ENCODE peak calls at places on chromosomes 6 and 20, in five cellular contexts. N is AG10803; V is brain microvascular endothelial cell; H is breast epithelium; K is CD8-positive, alpha-beta T cell. B is an unnamed sample.

GRCh38 chr6:151610336-151610735 is 116.5 kb downstream of the CCDC170 start:
- DNase-seq in N (no peak), V (no peak), H (no peak), K (no peak), B (no peak)

GRCh38 chr6:107956586-107957164 is 1.3 kb downstream of the SEC63 start:
- DNase-seq in N (peak), V (peak), H (no peak), K (no peak), B (no peak)

GRCh38 chr6:33014841-33015634 is 5.6 kb upstream of the HLA-DOA start:
- DNase-seq in N (peak), V (peak), H (no peak), K (peak), B (peak)

GRCh38 chr6:100657678-100658330 is 193.1 kb upstream of the SIM1 start:
- DNase-seq in N (peak), V (no peak), H (no peak), K (no peak), B (no peak)

GRCh38 chr6:45084257-45084656 is 243.9 kb upstream of the RUNX2 start:
- DNase-seq in N (peak), V (no peak), H (no peak), K (no peak), B (no peak)

GRCh38 chr6:104218132-104218531 is 641.6 kb downstream of the HACE1 start:
- DNase-seq in N (no peak), V (peak), H (no peak), K (no peak), B (no peak)

GRCh38 chr6:15444081-15444731 is 198.3 kb downstream of the JARID2 start:
- DNase-seq in N (no peak), V (no peak), H (no peak), K (no peak), B (no peak)

GRCh38 chr6:22569281-22570184 is at the start of gene HDGFL1:
- DNase-seq in N (no peak), V (no peak), H (no peak), K (no peak), B (no peak)

GRCh38 chr6:25499851-25500250 is 152.2 kb upstream of the SCGN start:
- DNase-seq in N (peak), V (peak), H (no peak), K (no peak), B (no peak)

GRCh38 chr20:3010985-3011723 is 32.3 kb upstream of the GNRH2 start:
- DNase-seq in N (peak), V (peak), H (no peak), K (no peak), B (no peak)

GRCh38 chr6:119620846-119621570 is 271.4 kb upstream of the MAN1A1 start:
- DNase-seq in N (peak), V (peak), H (no peak), K (no peak), B (no peak)

GRCh38 chr20:19407731-19408130 is 195.3 kb downstream of the SLC24A3 start:
- DNase-seq in N (peak), V (no peak), H (no peak), K (no peak), B (no peak)

GRCh38 chr6:135192256-135193174 is 11.4 kb downstream of the MYB start:
- DNase-seq in N (no peak), V (no peak), H (no peak), K (no peak), B (no peak)

GRCh38 chr6:111805511-111806181 is 67.6 kb downstream of the FYN start:
- DNase-seq in N (peak), V (peak), H (no peak), K (no peak), B (no peak)

GRCh38 chr20:44942264-44942973 is 17.8 kb downstream of the TOMM34 start:
- DNase-seq in N (no peak), V (no peak), H (no peak), K (no peak), B (no peak)

GRCh38 chr6:32152414-32153251 is 894 bp upstream of the PRRT1 start:
- DNase-seq in N (peak), V (peak), H (no peak), K (no peak), B (no peak)

GRCh38 chr6:27238010-27238983 is 9.2 kb upstream of the PRSS16 start:
- DNase-seq in N (no peak), V (peak), H (no peak), K (no peak), B (no peak)

GRCh38 chr20:40673442-40673841 is 15.6 kb downstream of the MAFB start:
- DNase-seq in N (no peak), V (no peak), H (no peak), K (no peak), B (no peak)

GRCh38 chr20:3172933-3173581 is at the start of gene LZTS3:
- DNase-seq in N (peak), V (peak), H (peak), K (peak), B (peak)

GRCh38 chr6:150033197-150033771 is 8.0 kb upstream of the RAET1L start:
- DNase-seq in N (no peak), V (no peak), H (no peak), K (no peak), B (no peak)

GRCh38 chr20:50613438-50614169 is 77.7 kb downstream of the RIPOR3 start:
- DNase-seq in N (no peak), V (no peak), H (no peak), K (no peak), B (no peak)

GRCh38 chr20:64052326-64052722 is 2.9 kb upstream of the SOX18 start:
- DNase-seq in N (no peak), V (no peak), H (no peak), K (no peak), B (no peak)

GRCh38 chr20:31608256-31608980 is 3.3 kb downstream of the ID1 start:
- DNase-seq in N (peak), V (no peak), H (peak), K (no peak), B (peak)

GRCh38 chr20:40284611-40285010 is 404.4 kb downstream of the MAFB start:
- DNase-seq in N (no peak), V (no peak), H (no peak), K (no peak), B (no peak)

GRCh38 chr6:48568856-48569255 is 457.9 kb upstream of the PTCHD4 start:
- DNase-seq in N (no peak), V (no peak), H (no peak), K (no peak), B (no peak)

GRCh38 chr6:16723833-16724232 is 37.4 kb downstream of the ATXN1 start:
- DNase-seq in N (peak), V (peak), H (no peak), K (no peak), B (no peak)

GRCh38 chr20:47535994-47536393 is 34.3 kb downstream of the NCOA3 start:
- DNase-seq in N (no peak), V (no peak), H (no peak), K (no peak), B (no peak)
- TF ChIP-seq CTCF in N (no peak), V (no peak), H (no peak), K (no peak), B (no peak)

DNA sequence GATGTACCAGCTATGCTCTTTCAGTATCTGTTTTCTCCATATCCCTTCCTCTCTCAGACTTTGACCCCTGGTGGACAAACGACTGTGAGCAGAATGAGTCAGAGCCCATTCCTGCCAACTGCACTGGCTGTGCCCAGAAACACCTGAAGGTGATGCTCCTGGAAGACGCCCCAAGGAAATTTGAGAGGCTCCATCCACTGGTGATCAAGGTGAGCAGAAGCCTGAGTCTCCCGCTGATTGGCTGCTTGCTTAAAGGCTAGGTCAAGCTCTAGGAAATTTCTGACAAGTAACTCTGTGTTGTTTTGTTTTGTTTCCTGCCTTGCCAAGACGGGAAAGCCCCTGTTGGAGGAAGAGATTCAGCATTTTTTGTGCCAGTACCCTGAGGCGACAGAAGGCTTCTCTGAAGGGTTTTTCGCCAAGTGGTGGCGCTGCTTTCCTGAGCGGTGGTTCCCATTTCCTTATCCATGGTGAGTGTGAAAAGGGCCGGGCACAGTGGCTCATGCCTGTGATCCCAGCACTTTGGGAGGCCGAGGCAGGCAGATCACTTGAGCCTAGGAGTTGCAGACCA is 28.6 kb downstream of the C6orf89 start:
- DNase-seq in N (no peak), V (no peak), H (no peak), K (no peak), B (no peak)
- TF ChIP-seq CTCF in N (peak), V (peak), H (peak), K (no peak), B (peak)

GRCh38 chr6:117188627-117189201 is 76.6 kb upstream of the VGLL2 start:
- DNase-seq in N (no peak), V (no peak), H (no peak), K (no peak), B (no peak)
- TF ChIP-seq CTCF in N (peak), V (peak), H (no peak), K (no peak), B (peak)

GRCh38 chr20:36479938-36480337 is 61.4 kb upstream of the MYL9 start:
- DNase-seq in N (no peak), V (no peak), H (no peak), K (no peak), B (no peak)
- TF ChIP-seq CTCF in N (no peak), V (peak), H (no peak), K (no peak), B (no peak)

GRCh38 chr6:35025241-35026188 is 115.6 kb downstream of the TCP11 start:
- DNase-seq in N (no peak), V (no peak), H (no peak), K (no peak), B (no peak)
- TF ChIP-seq CTCF in N (peak), V (peak), H (no peak), K (no peak), B (no peak)

GRCh38 chr6:37019065-37019450 is 13.6 kb downstream of the FGD2 start:
- DNase-seq in N (no peak), V (no peak), H (no peak), K (no peak), B (no peak)

GRCh38 chr6:37022135-37022863 is 16.8 kb downstream of the FGD2 start:
- DNase-seq in N (no peak), V (no peak), H (no peak), K (no peak), B (no peak)

GRCh38 chr6:37020426-37021211 is 15.2 kb downstream of the FGD2 start:
- DNase-seq in N (no peak), V (no peak), H (no peak), K (no peak), B (no peak)

GRCh38 chr6:37018152-37019064 is 13.0 kb downstream of the FGD2 start:
- DNase-seq in N (peak), V (peak), H (peak), K (peak), B (peak)

GRCh38 chr6:37021356-37022129 is 16.1 kb downstream of the FGD2 start:
- DNase-seq in N (peak), V (peak), H (no peak), K (peak), B (no peak)
- TF ChIP-seq CTCF in N (peak), V (peak), H (no peak), K (peak), B (peak)

GRCh38 chr6:10847684-10848083 is 9.3 kb upstream of the MAK start:
- DNase-seq in N (no peak), V (no peak), H (no peak), K (no peak), B (no peak)
- TF ChIP-seq CTCF in N (peak), V (no peak), H (peak), K (peak), B (peak)

DNA sequence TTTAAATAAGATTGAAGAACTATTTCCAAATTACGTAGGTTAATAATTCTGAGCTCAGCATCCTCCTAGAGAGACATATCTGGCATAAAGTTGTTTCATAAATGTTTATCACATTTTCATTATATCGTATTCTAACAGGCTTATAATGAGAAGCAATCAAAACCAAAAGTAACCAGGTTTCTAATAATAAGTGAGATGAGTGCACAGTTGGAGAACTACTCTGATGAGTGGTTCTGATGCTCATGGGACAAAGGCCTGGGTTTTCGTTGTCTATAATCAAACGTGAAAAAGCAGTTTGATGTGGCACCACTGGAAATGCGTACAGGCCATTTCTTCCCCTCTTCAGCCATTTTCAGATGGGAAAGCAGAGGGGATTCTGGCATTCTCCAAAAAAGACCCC is 4.7 kb upstream of the SERPINB6 start:
- DNase-seq in N (no peak), V (no peak), H (no peak), K (no peak), B (no peak)
- TF ChIP-seq CTCF in N (no peak), V (no peak), H (no peak), K (no peak), B (no peak)

DNA sequence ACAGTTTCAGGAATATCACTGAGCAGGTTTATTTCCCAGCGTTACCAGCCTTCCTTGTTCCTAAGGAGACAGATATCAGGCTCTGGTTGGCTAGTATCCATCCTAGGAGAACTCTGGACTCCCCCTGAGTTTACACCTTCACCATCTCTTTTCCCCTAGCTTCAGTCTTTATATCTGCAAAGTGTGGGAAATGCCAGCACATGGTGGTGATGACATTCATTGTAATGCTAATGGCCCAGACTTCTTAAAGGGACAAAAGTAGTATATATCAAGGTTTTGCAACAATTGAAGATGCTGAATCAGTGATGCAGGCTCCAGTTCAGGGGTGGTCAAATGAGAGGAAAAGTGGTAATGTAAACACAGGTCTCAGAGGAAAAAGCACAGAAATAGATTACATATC is 224.3 kb upstream of the SYNDIG1 start:
- DNase-seq in N (no peak), V (no peak), H (no peak), K (no peak), B (no peak)
- TF ChIP-seq CTCF in N (no peak), V (no peak), H (no peak), K (no peak), B (no peak)